ENCODE peak calls at places on chromosomes 6 and 20, in six cellular contexts. One of them, this sample, is unnamed.

GRCh38 chr20:57558614-57559285 is 2.2 kb upstream of the PCK1 start:
- DNase-seq in AG04450: no peak
- DNase-seq in IMR-90: no peak
- DNase-seq in posterior vena cava: no peak
- DNase-seq in left ventricle myocardium superior: no peak
- DNase-seq in pons: no peak
- DNase-seq in this sample: no peak

GRCh38 chr6:109117346-109118035 is 22.2 kb downstream of the CEP57L1 start:
- DNase-seq in left ventricle myocardium superior: no peak
- DNase-seq in posterior vena cava: no peak
- DNase-seq in AG04450: no peak
- DNase-seq in IMR-90: no peak
- DNase-seq in pons: peak; percentile 37
- DNase-seq in this sample: no peak

GRCh38 chr20:42836339-42836738 is 353.4 kb downstream of the PTPRT start:
- DNase-seq in left ventricle myocardium superior: no peak
- DNase-seq in IMR-90: no peak
- DNase-seq in AG04450: no peak
- DNase-seq in posterior vena cava: no peak
- DNase-seq in pons: no peak
- DNase-seq in this sample: no peak

GRCh38 chr20:63056236-63057132 is 49.7 kb upstream of the BHLHE23 start:
- DNase-seq in pons: peak; percentile 7
- DNase-seq in IMR-90: no peak
- DNase-seq in AG04450: no peak
- DNase-seq in posterior vena cava: peak; percentile 74
- DNase-seq in left ventricle myocardium superior: peak; percentile 45
- DNase-seq in this sample: peak; percentile 64

GRCh38 chr6:7615611-7616383 is 25.8 kb downstream of the SNRNP48 start:
- DNase-seq in AG04450: no peak
- DNase-seq in pons: peak; percentile 61
- DNase-seq in IMR-90: peak; percentile 65
- DNase-seq in left ventricle myocardium superior: no peak
- DNase-seq in posterior vena cava: no peak
- DNase-seq in this sample: no peak

GRCh38 chr6:125182237-125183018 is 28.9 kb downstream of the TPD52L1 start:
- DNase-seq in IMR-90: no peak
- DNase-seq in AG04450: no peak
- DNase-seq in left ventricle myocardium superior: no peak
- DNase-seq in pons: no peak
- DNase-seq in posterior vena cava: no peak
- DNase-seq in this sample: no peak

GRCh38 chr6:43814865-43815264 is 44.9 kb downstream of the VEGFA start:
- DNase-seq in pons: no peak
- DNase-seq in posterior vena cava: no peak
- DNase-seq in AG04450: no peak
- DNase-seq in left ventricle myocardium superior: no peak
- DNase-seq in IMR-90: no peak
- DNase-seq in this sample: no peak

GRCh38 chr6:156557269-156557885 is 219.8 kb upstream of the ARID1B start:
- DNase-seq in IMR-90: peak; percentile 28
- DNase-seq in pons: peak; percentile 77
- DNase-seq in posterior vena cava: no peak
- DNase-seq in AG04450: no peak
- DNase-seq in left ventricle myocardium superior: peak; percentile 66
- DNase-seq in this sample: no peak

GRCh38 chr6:165806126-165806810 is 143.2 kb upstream of the PDE10A start:
- DNase-seq in IMR-90: no peak
- DNase-seq in pons: no peak
- DNase-seq in posterior vena cava: no peak
- DNase-seq in left ventricle myocardium superior: peak; percentile 25
- DNase-seq in AG04450: no peak
- DNase-seq in this sample: no peak

GRCh38 chr6:142015011-142015410 is 117.7 kb upstream of the GJE1 start:
- DNase-seq in AG04450: no peak
- DNase-seq in left ventricle myocardium superior: no peak
- DNase-seq in pons: no peak
- DNase-seq in posterior vena cava: no peak
- DNase-seq in IMR-90: no peak
- DNase-seq in this sample: no peak

GRCh38 chr6:13282393-13283069 is 45.8 kb downstream of the TBC1D7 start:
- DNase-seq in IMR-90: no peak
- DNase-seq in pons: no peak
- DNase-seq in posterior vena cava: no peak
- DNase-seq in AG04450: no peak
- DNase-seq in left ventricle myocardium superior: no peak
- DNase-seq in this sample: no peak

GRCh38 chr20:884983-885952 is 30.9 kb downstream of the ANGPT4 start:
- DNase-seq in posterior vena cava: peak; percentile 83
- DNase-seq in pons: no peak
- DNase-seq in IMR-90: peak; percentile 26
- DNase-seq in AG04450: no peak
- DNase-seq in left ventricle myocardium superior: peak; percentile 71
- DNase-seq in this sample: no peak

GRCh38 chr6:11667876-11668275 is 110.7 kb downstream of the ADTRP start:
- DNase-seq in posterior vena cava: no peak
- DNase-seq in IMR-90: no peak
- DNase-seq in left ventricle myocardium superior: no peak
- DNase-seq in AG04450: no peak
- DNase-seq in pons: no peak
- DNase-seq in this sample: no peak

GRCh38 chr6:80610821-80611220 is 504.4 kb downstream of the BCKDHB start:
- DNase-seq in posterior vena cava: no peak
- DNase-seq in IMR-90: peak; percentile 57
- DNase-seq in pons: no peak
- DNase-seq in AG04450: no peak
- DNase-seq in left ventricle myocardium superior: no peak
- DNase-seq in this sample: no peak

GRCh38 chr20:50399917-50400704 is 110.1 kb upstream of the PTPN1 start:
- DNase-seq in left ventricle myocardium superior: no peak
- DNase-seq in pons: no peak
- DNase-seq in posterior vena cava: no peak
- DNase-seq in AG04450: no peak
- DNase-seq in IMR-90: peak; percentile 60
- DNase-seq in this sample: peak; percentile 37

This sample was measured in kidney.